ENCODE peak calls at places on chromosomes 12 and 14, in four cellular contexts. One of them, this sample, is unnamed.

GRCh38 chr14:32074887-32075572 is 2.1 kb upstream of the ARHGAP5 start:
- DNase-seq in right atrium auricular region: no peak
- DNase-seq in AG04450: no peak
- DNase-seq in HepG2: peak; percentile 23
- DNase-seq in this sample: no peak

GRCh38 chr14:90963343-90963742 is 97.1 kb downstream of the RPS6KA5 start:
- DNase-seq in right atrium auricular region: no peak
- DNase-seq in AG04450: no peak
- DNase-seq in HepG2: no peak
- DNase-seq in this sample: no peak

GRCh38 chr12:106304001-106304421 is 1.5 kb downstream of the TCP11L2 start:
- DNase-seq in right atrium auricular region: no peak
- DNase-seq in AG04450: no peak
- DNase-seq in HepG2: no peak
- DNase-seq in this sample: peak; percentile 15

GRCh38 chr14:35632276-35633071 is 98.5 kb downstream of the INSM2 start:
- DNase-seq in right atrium auricular region: no peak
- DNase-seq in AG04450: peak; percentile 23
- DNase-seq in HepG2: no peak
- DNase-seq in this sample: no peak

GRCh38 chr14:39384177-39384576 is 48.1 kb downstream of the FBXO33 start:
- DNase-seq in right atrium auricular region: no peak
- DNase-seq in AG04450: no peak
- DNase-seq in HepG2: no peak
- DNase-seq in this sample: no peak

GRCh38 chr12:62919827-62920226 is 15.1 kb downstream of the PPM1H start:
- DNase-seq in right atrium auricular region: no peak
- DNase-seq in AG04450: peak; percentile 8
- DNase-seq in HepG2: no peak
- DNase-seq in this sample: no peak

GRCh38 chr14:92615451-92615850 is 101.9 kb downstream of the RIN3 start:
- DNase-seq in right atrium auricular region: no peak
- DNase-seq in AG04450: no peak
- DNase-seq in HepG2: no peak
- DNase-seq in this sample: peak; percentile 82

GRCh38 chr12:118144499-118144898 is 8.6 kb downstream of the PEBP1 start:
- DNase-seq in right atrium auricular region: no peak
- DNase-seq in AG04450: no peak
- DNase-seq in HepG2: no peak
- DNase-seq in this sample: no peak

GRCh38 chr12:71018682-71019081 is 98.1 kb upstream of the PTPRR start:
- DNase-seq in right atrium auricular region: no peak
- DNase-seq in AG04450: no peak
- DNase-seq in HepG2: no peak
- DNase-seq in this sample: no peak

GRCh38 chr12:42691991-42692557 is 102.5 kb upstream of the PRICKLE1 start:
- DNase-seq in right atrium auricular region: no peak
- DNase-seq in AG04450: no peak
- DNase-seq in HepG2: peak; percentile 3
- DNase-seq in this sample: no peak
- H3K4me3 ChIP-seq in right atrium auricular region: peak overlapping the region; percentile 14
- H3K4me3 ChIP-seq in AG04450: no peak overlapping the region
- H3K4me3 ChIP-seq in HepG2: no peak overlapping the region
- H3K4me3 ChIP-seq in this sample: no peak overlapping the region

GRCh38 chr14:106807493-106807892 is 1281.1 kb downstream of the TMEM121 start:
- DNase-seq in right atrium auricular region: no peak
- DNase-seq in AG04450: no peak
- DNase-seq in HepG2: no peak
- DNase-seq in this sample: no peak
- H3K9me3 ChIP-seq in right atrium auricular region: no peaks in the 10 kb centered on the region
- H3K9me3 ChIP-seq in AG04450: peaks cover 25% of the 10 kb centered on the region
- H3K9me3 ChIP-seq in HepG2: no peaks in the 10 kb centered on the region
- H3K9me3 ChIP-seq in this sample: no peaks in the 10 kb centered on the region

GRCh38 chr14:60183138-60183537 is 17.9 kb upstream of the DHRS7 start:
- DNase-seq in right atrium auricular region: no peak
- DNase-seq in AG04450: no peak
- DNase-seq in HepG2: no peak
- DNase-seq in this sample: no peak
- H3K27ac ChIP-seq in right atrium auricular region: no peak overlapping the region
- H3K27ac ChIP-seq in AG04450: no peak overlapping the region
- H3K27ac ChIP-seq in HepG2: no peak overlapping the region
- H3K27ac ChIP-seq in this sample: no peak overlapping the region

DNA sequence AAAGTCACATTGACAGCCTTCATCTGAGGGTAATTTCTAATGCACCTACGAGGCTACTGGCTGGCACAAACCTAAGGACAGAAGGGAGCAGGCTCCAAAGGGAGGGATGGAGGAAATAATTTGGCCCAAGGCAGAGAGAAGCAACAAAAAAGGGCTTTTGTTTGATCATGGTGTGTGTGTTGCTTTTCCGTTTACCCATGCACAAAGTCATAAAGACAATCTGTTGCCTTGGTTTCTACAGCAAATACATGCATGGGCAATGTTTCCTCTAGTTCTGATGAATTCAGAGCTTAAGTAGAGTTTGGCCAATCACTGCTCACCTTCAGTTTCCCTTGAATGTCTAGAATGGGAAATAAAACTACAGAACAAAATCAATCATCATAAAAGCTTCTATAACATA is 262.5 kb upstream of the CAND1 start:
- DNase-seq in right atrium auricular region: no peak
- DNase-seq in AG04450: no peak
- DNase-seq in HepG2: no peak
- DNase-seq in this sample: no peak
- H3K4me3 ChIP-seq in right atrium auricular region: no peak overlapping the region
- H3K4me3 ChIP-seq in AG04450: no peak overlapping the region
- H3K4me3 ChIP-seq in HepG2: no peak overlapping the region
- H3K4me3 ChIP-seq in this sample: no peak overlapping the region

GRCh38 chr12:133130808-133131128 is 341 bp downstream of the ZNF10 start:
- DNase-seq in right atrium auricular region: peak; percentile 63
- DNase-seq in AG04450: no peak
- DNase-seq in HepG2: no peak
- DNase-seq in this sample: no peak
- H3K9me3 ChIP-seq in right atrium auricular region: no peaks in the 10 kb centered on the region
- H3K9me3 ChIP-seq in AG04450: peaks cover 37% of the 10 kb centered on the region
- H3K9me3 ChIP-seq in HepG2: peaks cover 56% of the 10 kb centered on the region
- H3K9me3 ChIP-seq in this sample: peaks cover 22% of the 10 kb centered on the region

GRCh38 chr14:103108749-103109207 is 14.3 kb downstream of the EXOC3L4 start:
- DNase-seq in right atrium auricular region: no peak
- DNase-seq in AG04450: no peak
- DNase-seq in HepG2: no peak
- DNase-seq in this sample: no peak
- H3K27ac ChIP-seq in right atrium auricular region: no peak overlapping the region
- H3K27ac ChIP-seq in AG04450: peak overlapping the region; percentile 52
- H3K27ac ChIP-seq in HepG2: no peak overlapping the region
- H3K27ac ChIP-seq in this sample: no peak overlapping the region

GRCh38 chr14:59189822-59190368 is 1.4 kb downstream of the DAAM1 start:
- DNase-seq in right atrium auricular region: peak; percentile 93
- DNase-seq in AG04450: peak; percentile 78
- DNase-seq in HepG2: peak; percentile 75
- DNase-seq in this sample: peak; percentile 89

GRCh38 chr14:59188461-59189280 is at the start of gene DAAM1:
- DNase-seq in right atrium auricular region: peak; percentile 100
- DNase-seq in AG04450: peak; percentile 95
- DNase-seq in HepG2: peak; percentile 97
- DNase-seq in this sample: peak; percentile 94

GRCh38 chr14:59190372-59190771 is 1.9 kb downstream of the DAAM1 start:
- DNase-seq in right atrium auricular region: no peak
- DNase-seq in AG04450: no peak
- DNase-seq in HepG2: peak; percentile 24
- DNase-seq in this sample: no peak

GRCh38 chr14:59187802-59188460 is 536 bp upstream of the DAAM1 start:
- DNase-seq in right atrium auricular region: peak; percentile 67
- DNase-seq in AG04450: no peak
- DNase-seq in HepG2: no peak
- DNase-seq in this sample: no peak

DNA sequence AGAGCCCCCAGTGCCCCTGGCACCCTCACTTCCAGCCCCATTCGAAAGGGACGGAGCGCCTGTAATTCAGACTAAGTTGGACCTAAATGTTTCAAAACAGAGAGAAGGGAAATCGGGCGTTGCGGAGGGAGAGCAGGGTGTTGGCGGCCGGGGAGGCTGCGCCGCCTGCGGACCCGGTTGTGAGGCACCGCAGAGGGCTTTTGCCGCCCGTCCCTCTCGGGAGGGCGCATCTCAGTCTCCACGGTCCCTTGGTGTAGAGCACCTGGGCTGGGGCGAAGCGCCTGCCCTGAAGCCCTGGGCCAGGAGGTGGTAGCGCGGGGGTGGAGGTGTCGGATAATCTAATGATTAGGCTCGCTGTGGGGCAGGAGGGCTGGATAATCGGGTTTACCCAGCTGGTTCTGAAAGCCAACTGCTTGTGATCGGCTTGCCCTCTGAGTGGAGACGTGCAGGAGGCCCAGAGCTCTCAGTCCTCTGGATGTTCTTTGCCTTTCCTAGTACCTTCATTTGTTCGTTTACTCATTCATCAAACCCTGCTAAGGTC is 884 bp downstream of the DAAM1 start:
- DNase-seq in right atrium auricular region: no peak
- DNase-seq in AG04450: no peak
- DNase-seq in HepG2: no peak
- DNase-seq in this sample: no peak
- H3K4me3 ChIP-seq in right atrium auricular region: peak overlapping the region; percentile 97
- H3K4me3 ChIP-seq in AG04450: peak overlapping the region; percentile 95
- H3K4me3 ChIP-seq in HepG2: peak overlapping the region; percentile 86
- H3K4me3 ChIP-seq in this sample: peak overlapping the region; percentile 77

GRCh38 chr14:20031058-20031457 is 4.8 kb downstream of the OR4K13 start:
- DNase-seq in right atrium auricular region: no peak
- DNase-seq in AG04450: no peak
- DNase-seq in HepG2: no peak
- DNase-seq in this sample: no peak

GRCh38 chr14:20035938-20036337 is at the start of gene OR4K13:
- DNase-seq in right atrium auricular region: no peak
- DNase-seq in AG04450: no peak
- DNase-seq in HepG2: no peak
- DNase-seq in this sample: no peak

DNA sequence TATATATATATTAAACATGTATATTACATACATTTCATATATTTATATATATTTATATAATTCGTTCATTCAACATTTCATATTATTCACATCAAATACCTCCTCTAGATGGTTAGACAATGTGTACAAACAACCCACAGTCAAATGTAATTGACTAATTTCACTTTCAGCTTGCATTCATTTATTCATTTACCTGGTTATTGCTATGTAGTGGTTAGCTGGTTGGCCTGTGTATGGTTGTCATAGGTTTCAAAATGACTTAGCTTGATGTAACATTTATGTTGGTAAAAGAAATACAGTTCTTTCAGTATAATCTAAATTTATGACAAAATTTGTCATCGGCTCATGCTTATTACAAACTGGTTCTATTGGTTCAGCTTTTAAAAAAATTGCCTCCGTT is 389 bp downstream of the OR4K13 start:
- DNase-seq in right atrium auricular region: no peak
- DNase-seq in AG04450: no peak
- DNase-seq in HepG2: no peak
- DNase-seq in this sample: no peak
- H3K9me3 ChIP-seq in right atrium auricular region: no peaks in the 10 kb centered on the region
- H3K9me3 ChIP-seq in AG04450: peaks cover 10% of the 10 kb centered on the region
- H3K9me3 ChIP-seq in HepG2: no peaks in the 10 kb centered on the region
- H3K9me3 ChIP-seq in this sample: no peaks in the 10 kb centered on the region

DNA sequence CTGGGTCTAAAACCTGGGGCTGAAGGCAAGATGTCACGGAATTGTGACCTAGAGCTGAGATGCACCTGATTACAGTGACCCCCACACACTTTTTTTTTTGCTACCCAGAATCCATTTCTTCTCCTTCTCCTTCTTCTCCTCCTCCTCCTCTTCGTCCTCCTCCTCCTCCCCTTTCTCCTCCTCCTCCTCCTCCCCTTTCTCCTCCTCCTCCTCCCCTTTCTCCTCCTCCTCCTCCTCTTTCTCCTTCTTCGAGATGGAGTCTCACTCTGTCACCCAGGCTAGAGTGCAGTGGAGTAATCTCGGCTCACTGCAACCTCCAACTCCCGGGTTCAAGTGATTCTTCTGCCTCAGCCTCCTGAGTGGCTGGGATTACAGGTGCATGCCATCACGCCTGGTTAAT is 19.4 kb upstream of the FLVCR2 start:
- DNase-seq in right atrium auricular region: no peak
- DNase-seq in AG04450: no peak
- DNase-seq in HepG2: no peak
- DNase-seq in this sample: no peak
- H3K27ac ChIP-seq in right atrium auricular region: no peak overlapping the region
- H3K27ac ChIP-seq in AG04450: no peak overlapping the region
- H3K27ac ChIP-seq in HepG2: no peak overlapping the region
- H3K27ac ChIP-seq in this sample: no peak overlapping the region